ENCODE peak calls at places on chromosomes 5 and 9, in seven cellular contexts. T is heart left ventricle, C is MM.1S, H is heart right ventricle, N is testis, O is GM23248, S is Caco-2. M is an unnamed sample. For H3K27me3 and H3K36me3, the result is how much of the 10 kb centered on the place peaks cover.

GRCh38 chr5:103908327-103909099 is 345.9 kb upstream of the NUDT12 start:
- DNase-seq in N (no peak), C (no peak), S (no peak), O (no peak), H (no peak), T (no peak), M (no peak)

GRCh38 chr9:126069400-126069955 is 257.2 kb upstream of the MVB12B start:
- DNase-seq in C (peak), O (no peak), N (no peak), T (no peak), H (no peak), S (no peak), M (peak)

GRCh38 chr5:109830955-109831502 is 141.3 kb downstream of the MAN2A1 start:
- DNase-seq in T (no peak), N (no peak), S (no peak), H (no peak), C (no peak), O (no peak), M (no peak)

GRCh38 chr9:116300360-116300759 is 146.8 kb downstream of the PAPPA start:
- DNase-seq in O (no peak), N (no peak), C (no peak), S (no peak), H (no peak), T (no peak), M (no peak)

GRCh38 chr5:112254303-112254702 is 164.8 kb downstream of the EPB41L4A start:
- DNase-seq in O (peak), S (no peak), H (no peak), N (no peak), C (no peak), T (no peak), M (no peak)

GRCh38 chr5:82422001-82422740 is 144.0 kb upstream of the RPS23 start:
- DNase-seq in O (no peak), C (no peak), H (no peak), T (no peak), S (no peak), N (no peak), M (no peak)

GRCh38 chr5:178466342-178466741 is 123.9 kb downstream of the COL23A1 start:
- DNase-seq in T (no peak), N (no peak), O (no peak), C (no peak), H (no peak), S (no peak), M (peak)

GRCh38 chr5:161094411-161094810 is 242.4 kb upstream of the ATP10B start:
- DNase-seq in C (no peak), H (no peak), N (no peak), S (no peak), O (peak), T (no peak), M (no peak)

GRCh38 chr9:86521936-86522335 is 167.7 kb upstream of the TUT7 start:
- DNase-seq in T (no peak), O (no peak), N (no peak), C (no peak), S (no peak), H (no peak), M (no peak)

GRCh38 chr9:130962418-130963316 is 23.6 kb upstream of the FIBCD1 start:
- DNase-seq in N (no peak), C (no peak), T (peak), S (no peak), H (no peak), O (peak), M (peak)

GRCh38 chr5:175560011-175560410 is 81.7 kb downstream of the SFXN1 start:
- DNase-seq in T (no peak), O (no peak), N (no peak), C (peak), H (no peak), S (no peak), M (no peak)

GRCh38 chr5:14395411-14395810 is 186.2 kb upstream of the OTULINL start:
- DNase-seq in O (no peak), N (no peak), C (no peak), S (no peak), T (no peak), H (no peak), M (no peak)

GRCh38 chr9:34403554-34404380 is 27.1 kb upstream of the MYORG start:
- DNase-seq in N (peak), T (peak), C (peak), H (peak), S (peak), O (peak), M (peak)

GRCh38 chr9:38145526-38146053 is 76.6 kb upstream of the SHB start:
- DNase-seq in N (no peak), S (no peak), T (no peak), H (no peak), C (no peak), O (no peak), M (peak)

GRCh38 chr5:115948013-115948605 is 14.2 kb upstream of the LVRN start:
- DNase-seq in H (no peak), O (peak), S (no peak), N (no peak), C (no peak), T (no peak), M (no peak)

GRCh38 chr9:13383216-13383615 is 103.7 kb upstream of the MPDZ start:
- DNase-seq in C (no peak), O (no peak), T (no peak), H (no peak), N (no peak), S (no peak), M (no peak)
- H3K4me3 ChIP-seq in C (no peak), O (no peak), T (no peak), H (no peak), N (no peak), S (no peak), M (no peak)

DNA sequence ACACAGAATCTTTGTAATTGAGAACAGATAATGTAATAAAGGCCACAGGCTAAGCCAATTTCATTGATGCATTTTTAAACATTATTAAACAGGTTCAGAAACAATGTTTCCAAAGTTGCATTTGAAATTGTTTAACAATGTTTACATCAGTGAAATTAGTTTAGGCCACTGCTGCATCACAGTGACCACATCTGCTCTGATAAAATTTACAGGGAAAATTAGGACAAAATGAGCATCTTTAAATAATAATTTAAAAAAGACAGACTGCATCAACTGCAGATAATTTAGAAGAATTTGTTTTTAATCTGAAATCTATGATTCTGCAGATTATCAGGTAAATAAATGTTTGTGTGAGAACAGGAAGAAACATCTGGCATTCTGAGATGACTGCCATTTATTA is 420.4 kb downstream of the BNC2 start:
- DNase-seq in C (no peak), H (no peak), O (no peak), N (no peak), S (no peak), T (no peak), M (no peak)
- H3K27me3 ChIP-seq in C (under half), H (under half), O (under half), N (under half), S (under half), T (under half), M (under half)

GRCh38 chr5:147639303-147639702 is 129.4 kb upstream of the DPYSL3 start:
- DNase-seq in C (no peak), T (no peak), S (no peak), H (no peak), N (no peak), O (no peak), M (no peak)
- H3K36me3 ChIP-seq in C (under half), T (under half), S (under half), H (under half), N (under half), O (under half), M (under half)

GRCh38 chr9:129886226-129887174 is 51.2 kb downstream of the USP20 start:
- DNase-seq in H (no peak), S (no peak), T (no peak), O (no peak), C (peak), N (peak), M (no peak)
- H3K4me3 ChIP-seq in H (peak), S (no peak), T (peak), O (no peak), C (peak), N (peak), M (no peak)

GRCh38 chr5:77972545-77973252 is 196.6 kb upstream of the TBCA start:
- DNase-seq in S (no peak), O (peak), H (no peak), C (peak), T (no peak), N (no peak), M (peak)

GRCh38 chr5:77970891-77971290 is 194.8 kb upstream of the TBCA start:
- DNase-seq in T (no peak), O (no peak), N (no peak), C (no peak), H (no peak), S (no peak), M (no peak)

GRCh38 chr5:77971965-77972544 is 195.9 kb upstream of the TBCA start:
- DNase-seq in C (no peak), T (no peak), O (no peak), S (no peak), N (no peak), H (no peak), M (no peak)

GRCh38 chr5:77974576-77974975 is 198.4 kb upstream of the TBCA start:
- DNase-seq in T (no peak), S (no peak), H (no peak), O (no peak), C (no peak), N (no peak), M (no peak)

GRCh38 chr5:77973253-77973609 is 197.1 kb upstream of the TBCA start:
- DNase-seq in H (no peak), O (no peak), N (no peak), S (no peak), C (no peak), T (no peak), M (peak)
- H3K27me3 ChIP-seq in H (half or more), O (under half), N (under half), S (under half), C (under half), T (under half), M (half or more)

DNA sequence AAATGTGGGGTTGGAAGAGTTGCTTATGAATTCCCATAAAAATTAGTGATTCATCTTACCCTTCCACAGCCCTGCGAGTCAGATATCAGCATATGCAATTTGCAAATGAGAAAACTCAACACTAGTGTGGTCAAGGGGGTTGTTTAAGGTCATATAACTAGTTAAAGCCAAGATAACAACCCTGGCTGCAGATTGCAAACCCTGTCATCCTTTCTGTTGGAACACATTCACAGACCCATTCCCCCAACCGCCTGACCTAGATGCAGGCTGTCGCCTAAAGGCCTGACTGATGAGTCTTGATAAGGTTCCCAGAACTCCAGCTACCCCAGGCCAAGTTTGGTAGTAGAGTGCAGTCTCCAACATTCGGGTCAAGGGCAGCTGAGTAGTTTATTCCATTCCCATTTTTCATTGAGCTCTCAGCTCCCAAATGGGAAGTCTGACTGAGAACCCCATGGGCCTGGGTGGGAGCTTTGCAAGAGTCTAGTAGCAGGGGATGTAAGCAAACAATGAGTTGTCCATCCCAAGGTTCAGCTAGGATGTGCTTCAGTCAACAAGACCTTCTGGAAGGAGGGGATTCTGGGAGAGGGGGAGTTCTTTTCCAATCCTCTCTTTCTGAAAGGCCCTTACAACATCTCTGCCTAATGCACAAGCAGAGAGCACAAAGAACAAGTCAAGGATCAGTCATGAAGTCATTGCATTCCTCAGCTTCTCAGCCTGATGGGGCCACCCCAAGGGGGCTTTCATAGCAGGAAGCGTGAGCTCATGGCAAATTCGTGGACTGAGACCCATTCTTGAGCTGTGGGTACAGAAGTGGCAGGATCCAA is 40.3 kb downstream of the ADAM19 start:
- DNase-seq in C (no peak), S (no peak), O (peak), N (no peak), T (peak), H (peak), M (no peak)
- H3K36me3 ChIP-seq in C (under half), S (under half), O (under half), N (under half), T (under half), H (under half), M (under half)